ENCODE peak calls at places on chromosomes 16 and 17, in four cellular contexts. M is SK-N-SH; L is CD8-positive, alpha-beta memory T cell; Y is HepG2. Z is an unnamed sample. For H3K9me3, the result is how much of the 10 kb centered on the place peaks cover.

GRCh38 chr16:1757714-1758461 is 13.5 kb downstream of the NME3 start:
- DNase-seq in M (no peak), L (no peak), Y (no peak), Z (peak)

GRCh38 chr17:82933006-82933310 is 93.1 kb upstream of the ZNF750 start:
- DNase-seq in M (no peak), L (no peak), Y (no peak), Z (no peak)

GRCh38 chr17:73304971-73305786 is 6.6 kb downstream of the CDC42EP4 start:
- DNase-seq in M (no peak), L (no peak), Y (no peak), Z (peak)

GRCh38 chr16:590165-590874 is 454 bp downstream of the RAB40C start:
- DNase-seq in M (peak), L (no peak), Y (no peak), Z (no peak)

GRCh38 chr17:42509409-42509808 is 26.6 kb upstream of the NAGLU start:
- DNase-seq in M (no peak), L (no peak), Y (no peak), Z (no peak)

GRCh38 chr16:10015397-10015796 is 166.8 kb downstream of the GRIN2A start:
- DNase-seq in M (no peak), L (no peak), Y (no peak), Z (no peak)

GRCh38 chr16:25013751-25014499 is 1.2 kb downstream of the ARHGAP17 start:
- DNase-seq in M (no peak), L (no peak), Y (no peak), Z (no peak)

GRCh38 chr16:3771513-3771912 is 54.2 kb upstream of the TRAP1 start:
- DNase-seq in M (no peak), L (no peak), Y (no peak), Z (no peak)

GRCh38 chr16:7338826-7339225 is 6.2 kb downstream of the RBFOX1 start:
- DNase-seq in M (no peak), L (no peak), Y (no peak), Z (no peak)

GRCh38 chr17:35141681-35142466 is at the start of gene NLE1:
- DNase-seq in M (peak), L (peak), Y (peak), Z (peak)

GRCh38 chr17:82520041-82520910 is 744 bp downstream of the FOXK2 start:
- DNase-seq in M (peak), L (peak), Y (no peak), Z (no peak)

GRCh38 chr16:72195609-72196008 is 23.7 kb upstream of the PMFBP1 start:
- DNase-seq in M (peak), L (no peak), Y (no peak), Z (no peak)

GRCh38 chr16:66364117-66364958 is 2.2 kb upstream of the CDH5 start:
- DNase-seq in M (no peak), L (no peak), Y (no peak), Z (no peak)

GRCh38 chr17:62923515-62924150 is 42.4 kb upstream of the TANC2 start:
- DNase-seq in M (peak), L (no peak), Y (no peak), Z (peak)

GRCh38 chr17:68344701-68345136 is 53.4 kb downstream of the ARSG start:
- DNase-seq in M (no peak), L (peak), Y (no peak), Z (peak)

GRCh38 chr17:45981306-45981705 is 17.7 kb upstream of the STH start:
- DNase-seq in M (no peak), L (no peak), Y (no peak), Z (no peak)

GRCh38 chr17:34926661-34927060 is 34.6 kb downstream of the CCT6B start:
- DNase-seq in M (no peak), L (no peak), Y (no peak), Z (no peak)

GRCh38 chr16:89142474-89143197 is 28.9 kb upstream of the CDH15 start:
- DNase-seq in M (no peak), L (no peak), Y (no peak), Z (peak)

GRCh38 chr17:14925498-14925897 is 339.6 kb downstream of the PMP22 start:
- DNase-seq in M (no peak), L (no peak), Y (peak), Z (no peak)

GRCh38 chr16:73737637-73738036 is 559.0 kb upstream of the PSMD7 start:
- DNase-seq in M (no peak), L (no peak), Y (no peak), Z (no peak)
- H3K4me3 ChIP-seq in M (no peak), L (no peak), Y (no peak), Z (no peak)

DNA sequence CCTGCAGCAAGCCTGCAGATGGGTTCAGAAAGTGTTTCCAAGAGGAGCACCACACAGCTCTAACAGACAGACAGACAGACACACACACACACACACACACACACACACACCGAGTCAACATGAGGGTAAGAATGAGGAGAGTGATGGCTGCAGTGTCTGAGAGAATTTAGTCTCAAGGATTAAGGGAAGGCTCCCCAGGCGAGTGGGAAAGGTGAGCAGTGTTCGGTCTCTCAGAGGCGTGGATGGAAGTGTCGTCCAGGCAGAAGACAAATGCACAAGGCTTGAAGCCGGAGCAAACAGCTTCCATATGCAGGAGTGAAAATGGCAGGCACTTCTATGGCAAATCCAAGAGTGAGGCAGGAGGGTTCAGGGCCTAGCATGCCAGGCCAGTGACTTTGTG is 770.1 kb downstream of the KCNJ18 start:
- DNase-seq in M (no peak), L (no peak), Y (no peak), Z (no peak)
- H3K9me3 ChIP-seq in M (under half), L (under half), Y (under half), Z (under half)

DNA sequence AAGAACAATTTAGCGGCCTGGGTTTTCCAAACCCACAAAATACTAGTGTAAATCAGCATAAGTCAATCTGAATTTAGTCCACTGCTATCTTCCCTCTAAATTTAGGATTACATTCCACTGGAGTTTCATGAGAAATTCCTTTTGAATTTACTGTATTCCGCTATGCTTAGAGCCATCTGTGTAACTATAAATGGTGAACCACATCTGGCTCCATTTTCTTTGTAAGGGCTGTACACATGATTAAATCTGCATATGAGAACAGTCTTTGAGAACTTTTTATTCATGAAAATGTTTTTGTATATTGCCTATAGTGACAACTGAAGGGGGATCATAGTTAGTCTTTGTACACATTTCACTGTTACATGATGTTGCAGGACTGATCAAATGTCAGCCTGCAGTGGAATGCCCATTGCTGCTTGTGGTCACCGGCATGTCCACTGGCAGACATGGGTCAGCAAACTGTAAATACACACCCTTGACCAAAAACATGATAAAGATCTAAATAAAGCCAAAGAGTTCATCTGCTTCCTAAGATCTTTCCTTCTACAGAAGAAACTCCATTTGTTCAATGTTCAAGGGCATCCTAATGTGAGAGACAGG is 36.7 kb downstream of the RPGRIP1L start:
- DNase-seq in M (no peak), L (no peak), Y (peak), Z (no peak)
- H3K4me3 ChIP-seq in M (no peak), L (no peak), Y (no peak), Z (no peak)

GRCh38 chr17:21674242-21674731 is 18.0 kb upstream of the KCNJ18 start:
- DNase-seq in M (peak), L (no peak), Y (no peak), Z (no peak)
- H3K9me3 ChIP-seq in M (under half), L (under half), Y (under half), Z (under half)

GRCh38 chr16:19130385-19130784 is 16.6 kb downstream of the ITPRIPL2 start:
- DNase-seq in M (no peak), L (no peak), Y (no peak), Z (no peak)

GRCh38 chr16:19131809-19132777 is 18.3 kb downstream of the ITPRIPL2 start:
- DNase-seq in M (no peak), L (no peak), Y (no peak), Z (no peak)

GRCh38 chr16:19133600-19133999 is 19.8 kb downstream of the ITPRIPL2 start:
- DNase-seq in M (no peak), L (no peak), Y (no peak), Z (no peak)

GRCh38 chr16:19132898-19133297 is 19.1 kb downstream of the ITPRIPL2 start:
- DNase-seq in M (no peak), L (no peak), Y (no peak), Z (no peak)

DNA sequence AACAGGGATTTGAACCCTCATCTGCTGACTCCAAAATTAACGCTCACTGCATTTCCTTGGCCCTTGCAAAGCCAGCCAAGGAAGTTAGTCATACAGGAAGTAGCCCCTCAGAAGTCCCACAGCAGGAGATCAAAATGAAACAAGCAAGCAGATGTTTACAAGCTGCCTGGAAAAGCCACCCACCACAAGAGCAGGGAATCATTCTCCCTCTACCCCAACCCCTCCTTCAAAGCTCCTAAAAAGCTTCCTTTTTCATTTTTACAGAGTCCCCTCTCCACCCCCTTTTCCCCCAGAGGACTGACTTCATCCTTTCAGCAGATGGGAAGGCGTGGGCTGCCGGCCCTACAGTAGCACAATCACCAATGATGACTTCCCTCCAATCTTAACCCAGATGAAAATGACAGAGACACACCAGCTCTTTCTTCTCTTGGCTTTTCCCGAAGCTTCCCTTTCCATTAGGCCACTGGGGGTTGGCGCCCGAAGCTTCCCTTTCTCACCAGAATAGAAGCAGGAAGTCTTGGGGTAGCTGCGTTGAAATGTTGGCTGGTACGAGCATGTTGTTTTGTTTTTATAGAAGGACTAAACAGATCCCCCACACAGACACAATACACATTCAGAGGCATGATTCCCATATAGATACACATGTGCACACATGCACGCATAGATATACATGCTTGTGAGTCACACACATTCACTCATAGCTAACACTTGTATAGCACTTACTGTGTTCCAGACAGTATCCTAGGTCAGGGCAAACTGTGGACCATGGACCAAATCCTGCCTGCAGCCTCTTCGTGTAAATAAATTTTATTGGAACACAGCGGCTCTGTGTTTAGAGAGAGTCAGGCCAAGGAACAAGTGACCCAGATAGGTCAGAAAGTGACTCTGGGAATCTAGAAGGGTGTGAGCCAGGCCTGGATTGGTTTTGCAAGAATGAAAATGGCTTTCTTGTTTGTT is 17.4 kb downstream of the ITPRIPL2 start:
- DNase-seq in M (no peak), L (no peak), Y (no peak), Z (no peak)
- H3K4me3 ChIP-seq in M (no peak), L (no peak), Y (no peak), Z (no peak)

GRCh38 chr16:60682219-60682618 is 1354.0 kb downstream of the CDH8 start:
- DNase-seq in M (no peak), L (no peak), Y (no peak), Z (no peak)

GRCh38 chr16:60686824-60687223 is 1349.4 kb downstream of the CDH8 start:
- DNase-seq in M (no peak), L (no peak), Y (no peak), Z (no peak)

GRCh38 chr16:60681014-60681413 is 1355.2 kb downstream of the CDH8 start:
- DNase-seq in M (no peak), L (no peak), Y (no peak), Z (no peak)

GRCh38 chr16:60684002-60684401 is 1352.2 kb downstream of the CDH8 start:
- DNase-seq in M (no peak), L (no peak), Y (no peak), Z (no peak)
- H3K9me3 ChIP-seq in M (under half), L (under half), Y (half or more), Z (under half)